ENCODE peak calls at places on chromosomes 2 and 18, in nine cellular contexts. One of them, this sample, is unnamed.

GRCh38 chr2:180625006-180625844 is 355.2 kb upstream of the UBE2E3 start:
- DNase-seq in heart right ventricle: no peak
- DNase-seq in GM10248: no peak
- DNase-seq in brain microvascular endothelial cell: peak
- DNase-seq in right atrium auricular region: no peak
- DNase-seq in transverse colon: no peak
- DNase-seq in choroid plexus epithelial cell: peak
- DNase-seq in CD8-positive, alpha-beta T cell: no peak
- DNase-seq in A549: no peak
- DNase-seq in this sample: no peak

GRCh38 chr18:7608798-7609197 is 41.7 kb downstream of the PTPRM start:
- DNase-seq in heart right ventricle: no peak
- DNase-seq in right atrium auricular region: no peak
- DNase-seq in CD8-positive, alpha-beta T cell: no peak
- DNase-seq in transverse colon: no peak
- DNase-seq in GM10248: no peak
- DNase-seq in choroid plexus epithelial cell: peak
- DNase-seq in brain microvascular endothelial cell: no peak
- DNase-seq in A549: no peak
- DNase-seq in this sample: no peak

GRCh38 chr2:181943411-181944124 is 42.1 kb upstream of the PPP1R1C start:
- DNase-seq in CD8-positive, alpha-beta T cell: no peak
- DNase-seq in GM10248: no peak
- DNase-seq in heart right ventricle: no peak
- DNase-seq in A549: no peak
- DNase-seq in transverse colon: no peak
- DNase-seq in choroid plexus epithelial cell: peak
- DNase-seq in right atrium auricular region: no peak
- DNase-seq in brain microvascular endothelial cell: no peak
- DNase-seq in this sample: no peak

GRCh38 chr2:95185197-95185596 is 19.6 kb downstream of the ZNF2 start:
- DNase-seq in transverse colon: no peak
- DNase-seq in A549: no peak
- DNase-seq in right atrium auricular region: no peak
- DNase-seq in heart right ventricle: no peak
- DNase-seq in CD8-positive, alpha-beta T cell: no peak
- DNase-seq in choroid plexus epithelial cell: no peak
- DNase-seq in GM10248: no peak
- DNase-seq in brain microvascular endothelial cell: no peak
- DNase-seq in this sample: no peak

GRCh38 chr2:201432038-201432437 is 19.2 kb downstream of the TRAK2 start:
- DNase-seq in choroid plexus epithelial cell: peak
- DNase-seq in brain microvascular endothelial cell: peak
- DNase-seq in A549: no peak
- DNase-seq in heart right ventricle: no peak
- DNase-seq in right atrium auricular region: no peak
- DNase-seq in CD8-positive, alpha-beta T cell: no peak
- DNase-seq in GM10248: no peak
- DNase-seq in transverse colon: no peak
- DNase-seq in this sample: no peak

GRCh38 chr18:62183578-62184195 is 3.2 kb downstream of the PIGN start:
- DNase-seq in transverse colon: no peak
- DNase-seq in choroid plexus epithelial cell: peak
- DNase-seq in A549: peak
- DNase-seq in CD8-positive, alpha-beta T cell: peak
- DNase-seq in heart right ventricle: no peak
- DNase-seq in right atrium auricular region: no peak
- DNase-seq in GM10248: peak
- DNase-seq in brain microvascular endothelial cell: peak
- DNase-seq in this sample: no peak

GRCh38 chr2:227390468-227391256 is 2.9 kb upstream of the SCYGR1 start:
- DNase-seq in A549: no peak
- DNase-seq in CD8-positive, alpha-beta T cell: no peak
- DNase-seq in right atrium auricular region: peak
- DNase-seq in GM10248: no peak
- DNase-seq in transverse colon: no peak
- DNase-seq in brain microvascular endothelial cell: no peak
- DNase-seq in choroid plexus epithelial cell: no peak
- DNase-seq in heart right ventricle: no peak
- DNase-seq in this sample: no peak

GRCh38 chr2:137957033-137957432 is 7.2 kb upstream of the HNMT start:
- DNase-seq in A549: no peak
- DNase-seq in brain microvascular endothelial cell: peak
- DNase-seq in choroid plexus epithelial cell: peak
- DNase-seq in transverse colon: no peak
- DNase-seq in right atrium auricular region: no peak
- DNase-seq in CD8-positive, alpha-beta T cell: no peak
- DNase-seq in GM10248: no peak
- DNase-seq in heart right ventricle: no peak
- DNase-seq in this sample: no peak

GRCh38 chr2:1602359-1603010 is 141.8 kb downstream of the PXDN start:
- DNase-seq in CD8-positive, alpha-beta T cell: no peak
- DNase-seq in A549: no peak
- DNase-seq in GM10248: no peak
- DNase-seq in right atrium auricular region: no peak
- DNase-seq in heart right ventricle: no peak
- DNase-seq in choroid plexus epithelial cell: no peak
- DNase-seq in transverse colon: no peak
- DNase-seq in brain microvascular endothelial cell: no peak
- DNase-seq in this sample: no peak

GRCh38 chr2:2738276-2738675 is 407.2 kb upstream of the MYT1L start:
- DNase-seq in GM10248: no peak
- DNase-seq in right atrium auricular region: no peak
- DNase-seq in A549: no peak
- DNase-seq in choroid plexus epithelial cell: no peak
- DNase-seq in brain microvascular endothelial cell: no peak
- DNase-seq in CD8-positive, alpha-beta T cell: no peak
- DNase-seq in transverse colon: no peak
- DNase-seq in heart right ventricle: no peak
- DNase-seq in this sample: no peak

GRCh38 chr18:67354091-67354490 is 162.4 kb downstream of the DSEL start:
- DNase-seq in A549: no peak
- DNase-seq in heart right ventricle: no peak
- DNase-seq in CD8-positive, alpha-beta T cell: no peak
- DNase-seq in GM10248: no peak
- DNase-seq in choroid plexus epithelial cell: no peak
- DNase-seq in right atrium auricular region: no peak
- DNase-seq in transverse colon: no peak
- DNase-seq in brain microvascular endothelial cell: no peak
- DNase-seq in this sample: no peak

GRCh38 chr2:75548036-75548573 is 12.6 kb downstream of the EVA1A start:
- DNase-seq in heart right ventricle: no peak
- DNase-seq in choroid plexus epithelial cell: peak
- DNase-seq in right atrium auricular region: no peak
- DNase-seq in CD8-positive, alpha-beta T cell: no peak
- DNase-seq in A549: no peak
- DNase-seq in transverse colon: no peak
- DNase-seq in brain microvascular endothelial cell: peak
- DNase-seq in GM10248: no peak
- DNase-seq in this sample: no peak

GRCh38 chr2:197909377-197909776 is 105.0 kb downstream of the PLCL1 start:
- DNase-seq in brain microvascular endothelial cell: peak
- DNase-seq in right atrium auricular region: no peak
- DNase-seq in heart right ventricle: no peak
- DNase-seq in transverse colon: no peak
- DNase-seq in CD8-positive, alpha-beta T cell: no peak
- DNase-seq in GM10248: no peak
- DNase-seq in choroid plexus epithelial cell: peak
- DNase-seq in A549: no peak
- DNase-seq in this sample: no peak

GRCh38 chr18:62505669-62506494 is 16.9 kb upstream of the ZCCHC2 start:
- DNase-seq in brain microvascular endothelial cell: no peak
- DNase-seq in choroid plexus epithelial cell: peak
- DNase-seq in right atrium auricular region: no peak
- DNase-seq in CD8-positive, alpha-beta T cell: peak
- DNase-seq in GM10248: peak
- DNase-seq in heart right ventricle: no peak
- DNase-seq in transverse colon: no peak
- DNase-seq in A549: no peak
- DNase-seq in this sample: no peak

GRCh38 chr2:189222440-189222839 is 42.9 kb upstream of the COL5A2 start:
- DNase-seq in right atrium auricular region: no peak
- DNase-seq in transverse colon: peak
- DNase-seq in GM10248: no peak
- DNase-seq in heart right ventricle: peak
- DNase-seq in CD8-positive, alpha-beta T cell: no peak
- DNase-seq in A549: no peak
- DNase-seq in choroid plexus epithelial cell: peak
- DNase-seq in brain microvascular endothelial cell: no peak
- DNase-seq in this sample: no peak

GRCh38 chr2:74261204-74261864 is 62.9 kb downstream of the MTHFD2 start:
- DNase-seq in choroid plexus epithelial cell: peak
- DNase-seq in heart right ventricle: peak
- DNase-seq in A549: peak
- DNase-seq in brain microvascular endothelial cell: no peak
- DNase-seq in right atrium auricular region: no peak
- DNase-seq in CD8-positive, alpha-beta T cell: no peak
- DNase-seq in GM10248: no peak
- DNase-seq in transverse colon: peak
- DNase-seq in this sample: peak

GRCh38 chr2:116749994-116750393 is 1064.5 kb upstream of the DDX18 start:
- DNase-seq in heart right ventricle: no peak
- DNase-seq in GM10248: no peak
- DNase-seq in brain microvascular endothelial cell: no peak
- DNase-seq in A549: no peak
- DNase-seq in transverse colon: no peak
- DNase-seq in right atrium auricular region: no peak
- DNase-seq in CD8-positive, alpha-beta T cell: no peak
- DNase-seq in choroid plexus epithelial cell: no peak
- DNase-seq in this sample: no peak

GRCh38 chr2:116747103-116747502 is 1067.4 kb upstream of the DDX18 start:
- DNase-seq in A549: no peak
- DNase-seq in brain microvascular endothelial cell: no peak
- DNase-seq in choroid plexus epithelial cell: no peak
- DNase-seq in GM10248: no peak
- DNase-seq in heart right ventricle: no peak
- DNase-seq in CD8-positive, alpha-beta T cell: no peak
- DNase-seq in transverse colon: no peak
- DNase-seq in right atrium auricular region: no peak
- DNase-seq in this sample: no peak
- TF ChIP-seq CTCF in A549: no peak
- TF ChIP-seq CTCF in brain microvascular endothelial cell: peak
- TF ChIP-seq CTCF in choroid plexus epithelial cell: no peak
- TF ChIP-seq CTCF in GM10248: no peak
- TF ChIP-seq CTCF in heart right ventricle: no peak
- TF ChIP-seq CTCF in CD8-positive, alpha-beta T cell: no peak
- TF ChIP-seq CTCF in transverse colon: peak
- TF ChIP-seq CTCF in right atrium auricular region: no peak
- TF ChIP-seq CTCF in this sample: no peak

GRCh38 chr2:64889803-64890202 is 99.4 kb upstream of the SLC1A4 start:
- DNase-seq in choroid plexus epithelial cell: no peak
- DNase-seq in right atrium auricular region: no peak
- DNase-seq in heart right ventricle: no peak
- DNase-seq in A549: no peak
- DNase-seq in GM10248: no peak
- DNase-seq in brain microvascular endothelial cell: no peak
- DNase-seq in transverse colon: no peak
- DNase-seq in CD8-positive, alpha-beta T cell: no peak
- DNase-seq in this sample: no peak

GRCh38 chr2:64887565-64887964 is 101.6 kb upstream of the SLC1A4 start:
- DNase-seq in choroid plexus epithelial cell: no peak
- DNase-seq in GM10248: no peak
- DNase-seq in A549: no peak
- DNase-seq in transverse colon: no peak
- DNase-seq in brain microvascular endothelial cell: no peak
- DNase-seq in right atrium auricular region: no peak
- DNase-seq in heart right ventricle: no peak
- DNase-seq in CD8-positive, alpha-beta T cell: no peak
- DNase-seq in this sample: no peak

DNA sequence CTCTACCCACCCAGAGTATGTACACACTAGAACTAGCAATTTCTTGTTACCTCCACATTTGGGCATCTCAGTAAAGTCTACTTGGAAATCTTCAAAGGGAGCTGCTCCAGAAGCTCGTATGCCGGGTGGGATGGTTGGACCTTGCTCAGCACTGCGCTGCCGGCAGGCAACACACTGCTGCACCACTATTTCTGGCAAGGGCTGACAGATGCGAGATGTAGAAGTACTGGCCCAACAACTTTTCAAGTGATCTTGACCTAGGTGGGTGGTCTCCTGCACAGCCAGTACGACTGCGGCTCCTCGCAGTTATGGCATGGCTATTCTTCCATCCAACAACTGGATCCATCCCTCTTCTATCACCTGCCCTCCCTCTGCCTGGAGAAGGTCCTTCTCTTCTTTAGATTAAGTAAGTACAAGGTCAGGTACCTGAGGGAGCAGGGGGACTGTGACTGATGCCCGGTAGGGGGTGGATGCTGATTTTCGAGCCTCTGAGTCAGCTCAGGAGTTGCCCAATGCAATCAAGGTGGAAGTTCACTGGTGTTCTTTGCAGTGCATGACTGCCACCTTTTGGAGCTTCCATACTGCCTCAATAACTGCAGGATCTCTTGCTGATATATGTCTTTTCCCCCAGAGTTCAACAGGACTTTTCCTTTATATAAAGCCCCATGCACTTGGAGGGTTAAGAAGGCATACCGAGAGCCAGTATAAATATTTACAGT is 100.4 kb upstream of the SLC1A4 start:
- DNase-seq in A549: peak
- DNase-seq in right atrium auricular region: no peak
- DNase-seq in heart right ventricle: no peak
- DNase-seq in transverse colon: no peak
- DNase-seq in CD8-positive, alpha-beta T cell: no peak
- DNase-seq in brain microvascular endothelial cell: peak
- DNase-seq in GM10248: no peak
- DNase-seq in choroid plexus epithelial cell: peak
- DNase-seq in this sample: no peak
- TF ChIP-seq CTCF in A549: peak
- TF ChIP-seq CTCF in right atrium auricular region: no peak
- TF ChIP-seq CTCF in heart right ventricle: peak
- TF ChIP-seq CTCF in transverse colon: no peak
- TF ChIP-seq CTCF in CD8-positive, alpha-beta T cell: no peak
- TF ChIP-seq CTCF in brain microvascular endothelial cell: peak
- TF ChIP-seq CTCF in GM10248: no peak
- TF ChIP-seq CTCF in choroid plexus epithelial cell: peak
- TF ChIP-seq CTCF in this sample: no peak

DNA sequence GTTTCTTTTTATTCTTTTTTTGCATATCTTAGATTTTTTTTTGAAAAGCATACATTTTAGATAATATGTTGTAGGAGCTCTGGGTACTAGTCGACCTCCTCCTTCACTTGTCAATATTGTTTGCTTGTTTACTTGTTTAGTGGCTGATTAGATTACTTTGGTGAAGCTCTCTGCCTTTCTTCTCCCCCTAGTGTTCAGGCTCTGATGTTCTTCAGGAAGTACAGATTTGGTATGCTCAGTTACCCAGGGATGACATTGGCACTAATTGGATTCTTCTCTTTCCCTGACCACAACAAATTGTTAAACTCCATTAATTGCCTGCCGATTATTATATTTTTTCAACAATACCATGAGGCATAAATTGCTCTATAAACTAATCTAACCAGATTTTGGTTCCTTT is 491.2 kb downstream of the SUCLG1 start:
- DNase-seq in CD8-positive, alpha-beta T cell: no peak
- DNase-seq in right atrium auricular region: no peak
- DNase-seq in choroid plexus epithelial cell: no peak
- DNase-seq in A549: no peak
- DNase-seq in heart right ventricle: no peak
- DNase-seq in GM10248: no peak
- DNase-seq in transverse colon: no peak
- DNase-seq in brain microvascular endothelial cell: no peak
- DNase-seq in this sample: no peak
- TF ChIP-seq CTCF in CD8-positive, alpha-beta T cell: no peak
- TF ChIP-seq CTCF in right atrium auricular region: no peak
- TF ChIP-seq CTCF in choroid plexus epithelial cell: no peak
- TF ChIP-seq CTCF in A549: no peak
- TF ChIP-seq CTCF in heart right ventricle: no peak
- TF ChIP-seq CTCF in GM10248: no peak
- TF ChIP-seq CTCF in transverse colon: no peak
- TF ChIP-seq CTCF in brain microvascular endothelial cell: no peak
- TF ChIP-seq CTCF in this sample: no peak

GRCh38 chr18:58758606-58759005 is 87.3 kb downstream of the MALT1 start:
- DNase-seq in brain microvascular endothelial cell: no peak
- DNase-seq in GM10248: no peak
- DNase-seq in CD8-positive, alpha-beta T cell: no peak
- DNase-seq in right atrium auricular region: peak
- DNase-seq in choroid plexus epithelial cell: no peak
- DNase-seq in A549: no peak
- DNase-seq in heart right ventricle: no peak
- DNase-seq in transverse colon: no peak
- DNase-seq in this sample: no peak
- TF ChIP-seq CTCF in brain microvascular endothelial cell: no peak
- TF ChIP-seq CTCF in GM10248: no peak
- TF ChIP-seq CTCF in CD8-positive, alpha-beta T cell: no peak
- TF ChIP-seq CTCF in right atrium auricular region: no peak
- TF ChIP-seq CTCF in choroid plexus epithelial cell: no peak
- TF ChIP-seq CTCF in A549: no peak
- TF ChIP-seq CTCF in heart right ventricle: no peak
- TF ChIP-seq CTCF in transverse colon: no peak
- TF ChIP-seq CTCF in this sample: no peak